ENCODE peak calls at places on chromosomes 12 and 14, in six cellular contexts. Q is NCI-H774, O is lower leg skin, W is NCI-H1417, C is LoVo, G is HTR-8/SVneo. P is an unnamed sample.

GRCh38 chr12:118145113-118145797 is 9.3 kb downstream of the PEBP1 start:
- DNase-seq in G (no peak), Q (no peak), W (peak), C (no peak), O (no peak), P (no peak)

GRCh38 chr12:68373836-68374314 is 41.7 kb upstream of the MDM1 start:
- DNase-seq in G (no peak), Q (no peak), O (no peak), W (no peak), C (no peak), P (no peak)

GRCh38 chr12:99137124-99137845 is 492.2 kb downstream of the APAF1 start:
- DNase-seq in Q (no peak), W (peak), O (no peak), G (no peak), C (no peak), P (no peak)

GRCh38 chr12:45674583-45674982 is 54.9 kb upstream of the ARID2 start:
- DNase-seq in W (no peak), O (peak), Q (no peak), C (peak), G (peak), P (no peak)

GRCh38 chr14:30209136-30209535 is 281.5 kb upstream of the PRKD1 start:
- DNase-seq in Q (no peak), C (no peak), G (no peak), O (no peak), W (no peak), P (no peak)

GRCh38 chr14:68018598-68018997 is 199.0 kb downstream of the RAD51B start:
- DNase-seq in G (no peak), Q (no peak), W (no peak), O (no peak), C (peak), P (no peak)

GRCh38 chr12:63846249-63846967 is 1.9 kb downstream of the SRGAP1 start:
- DNase-seq in G (no peak), W (peak), Q (no peak), O (no peak), C (no peak), P (no peak)

GRCh38 chr14:104882325-104882973 is 17.4 kb downstream of the CEP170B start:
- DNase-seq in O (no peak), G (no peak), C (peak), Q (peak), W (peak), P (no peak)

GRCh38 chr14:33788116-33788515 is 162.8 kb downstream of the EGLN3 start:
- DNase-seq in G (no peak), W (peak), O (no peak), Q (no peak), C (no peak), P (no peak)

GRCh38 chr12:43282106-43282505 is 269.9 kb downstream of the ADAMTS20 start:
- DNase-seq in C (peak), Q (no peak), W (peak), G (no peak), O (no peak), P (no peak)

GRCh38 chr12:54447917-54448316 is 25.5 kb downstream of the GTSF1 start:
- DNase-seq in G (no peak), O (no peak), Q (no peak), W (no peak), C (no peak), P (no peak)

GRCh38 chr14:76686646-76687045 is 74.6 kb upstream of the VASH1 start:
- DNase-seq in W (no peak), O (no peak), G (no peak), C (no peak), Q (no peak), P (no peak)

GRCh38 chr12:59699408-59700144 is 103.7 kb downstream of the SLC16A7 start:
- DNase-seq in C (no peak), O (no peak), Q (no peak), G (no peak), W (no peak), P (no peak)

GRCh38 chr14:95227279-95227860 is 70.0 kb upstream of the DICER1 start:
- DNase-seq in O (no peak), W (no peak), G (peak), C (no peak), Q (no peak), P (no peak)

GRCh38 chr12:50637870-50638481 is 125.9 kb upstream of the ATF1 start:
- DNase-seq in G (no peak), C (peak), Q (peak), O (no peak), W (peak), P (no peak)

P was measured in breast epithelium.